ENCODE peak calls at places on chromosomes 2 and 18, in eight cellular contexts. Y is MM.1S; G is K562; S is right cardiac atrium; T is sigmoid colon; O is CD8-positive, alpha-beta memory T cell; H is uterus; D is cardiac muscle cell. P is an unnamed sample. For H3K4me1, the result is how much of the 10 kb centered on the place peaks cover.

GRCh38 chr2:7018261-7018701 is 101.1 kb downstream of the RNF144A start:
- DNase-seq in G (no peak), O (no peak), Y (no peak), S (no peak), H (peak), T (peak), D (no peak), P (no peak)

GRCh38 chr2:172178035-172178434 is 75.3 kb upstream of the DLX2 start:
- DNase-seq in O (no peak), T (no peak), G (no peak), S (no peak), D (no peak), H (no peak), Y (no peak), P (peak)

GRCh38 chr2:86028763-86029381 is 76.8 kb downstream of the POLR1A start:
- DNase-seq in G (no peak), Y (no peak), H (peak), T (peak), S (peak), D (peak), O (no peak), P (no peak)

GRCh38 chr2:70212298-70212948 is 21.6 kb upstream of the C2orf42 start:
- DNase-seq in O (no peak), G (no peak), H (no peak), Y (no peak), T (no peak), D (peak), S (no peak), P (no peak)

GRCh38 chr2:150911766-150912280 is 349.8 kb downstream of the RBM43 start:
- DNase-seq in G (no peak), Y (no peak), D (peak), T (peak), H (peak), S (peak), O (no peak), P (peak)

GRCh38 chr2:43269074-43269572 is 42.7 kb upstream of the ZFP36L2 start:
- DNase-seq in S (peak), Y (no peak), O (no peak), D (peak), H (peak), G (peak), T (peak), P (peak)

GRCh38 chr2:7502306-7502705 is 585.1 kb downstream of the RNF144A start:
- DNase-seq in T (no peak), D (no peak), G (no peak), H (no peak), O (no peak), Y (no peak), S (no peak), P (no peak)

GRCh38 chr2:238290715-238291549 is 2.5 kb upstream of the PER2 start:
- DNase-seq in T (peak), Y (no peak), G (no peak), O (peak), H (no peak), D (no peak), S (no peak), P (no peak)

GRCh38 chr2:9095690-9096089 is 92.2 kb upstream of the MBOAT2 start:
- DNase-seq in O (no peak), Y (no peak), D (peak), T (no peak), G (no peak), S (peak), H (no peak), P (peak)

GRCh38 chr2:160252278-160252887 is 52.3 kb upstream of the ITGB6 start:
- DNase-seq in T (no peak), G (peak), O (no peak), H (no peak), S (no peak), D (peak), Y (no peak), P (no peak)

GRCh38 chr2:171723724-171724683 is 36.7 kb downstream of the DYNC1I2 start:
- DNase-seq in D (peak), O (no peak), Y (no peak), T (no peak), H (no peak), G (peak), S (no peak), P (peak)

GRCh38 chr2:102841107-102841840 is 79.4 kb downstream of the TMEM182 start:
- DNase-seq in O (no peak), D (peak), G (peak), T (peak), S (peak), Y (peak), H (no peak), P (no peak)

GRCh38 chr2:235106874-235107639 is 155.2 kb downstream of the SH3BP4 start:
- DNase-seq in G (peak), D (peak), O (no peak), T (peak), S (peak), H (peak), Y (peak), P (peak)

GRCh38 chr18:23141022-23141999 is 6.0 kb downstream of the CABLES1 start:
- DNase-seq in Y (no peak), O (no peak), H (peak), S (peak), D (no peak), T (no peak), G (no peak), P (no peak)

GRCh38 chr2:63587814-63588384 is 378 bp downstream of the WDPCP start:
- DNase-seq in Y (no peak), T (no peak), O (no peak), D (no peak), G (no peak), H (no peak), S (no peak), P (no peak)

GRCh38 chr18:35028556-35028955 is 12.7 kb upstream of the MAPRE2 start:
- DNase-seq in S (no peak), G (no peak), H (no peak), T (no peak), D (peak), O (no peak), Y (no peak), P (no peak)

GRCh38 chr2:145547620-145548019 is 1027.7 kb upstream of the ZEB2 start:
- DNase-seq in D (no peak), S (no peak), T (no peak), Y (no peak), H (no peak), O (no peak), G (no peak), P (no peak)

GRCh38 chr2:109380502-109381326 is 233.1 kb downstream of the SEPTIN10 start:
- DNase-seq in T (peak), S (no peak), D (no peak), G (no peak), H (peak), Y (no peak), O (peak), P (no peak)

GRCh38 chr2:52423111-52423510 is 1344.5 kb upstream of the CHAC2 start:
- DNase-seq in Y (no peak), T (no peak), D (no peak), O (no peak), S (no peak), H (no peak), G (no peak), P (no peak)

GRCh38 chr2:197339496-197340220 is 29.1 kb upstream of the ANKRD44 start:
- DNase-seq in O (no peak), T (no peak), G (no peak), D (no peak), Y (no peak), H (no peak), S (no peak), P (no peak)

GRCh38 chr2:85438291-85439110 is 20.0 kb downstream of the SH2D6 start:
- DNase-seq in O (no peak), S (peak), D (no peak), H (peak), T (no peak), G (no peak), Y (no peak), P (no peak)

GRCh38 chr18:35619468-35619867 is 37.9 kb downstream of the GALNT1 start:
- DNase-seq in S (peak), T (no peak), G (no peak), D (no peak), H (no peak), Y (no peak), O (no peak), P (no peak)

GRCh38 chr18:79426376-79427300 is 30.9 kb downstream of the NFATC1 start:
- DNase-seq in O (no peak), S (peak), G (no peak), H (no peak), D (no peak), Y (no peak), T (no peak), P (no peak)

GRCh38 chr2:27655155-27655951 is 8.1 kb downstream of the SUPT7L start:
- DNase-seq in H (no peak), S (no peak), Y (no peak), G (no peak), O (no peak), D (peak), T (no peak), P (peak)

GRCh38 chr2:63729362-63729761 is 112.3 kb upstream of the UGP2 start:
- DNase-seq in T (no peak), D (no peak), H (no peak), S (no peak), G (no peak), O (no peak), Y (no peak), P (no peak)

GRCh38 chr18:41484069-41484468 is 471.0 kb upstream of the PIK3C3 start:
- DNase-seq in H (no peak), T (no peak), D (no peak), G (no peak), O (no peak), Y (no peak), S (no peak), P (no peak)

GRCh38 chr2:86044614-86045013 is 61.1 kb downstream of the POLR1A start:
- DNase-seq in S (no peak), O (no peak), H (no peak), T (peak), G (no peak), Y (no peak), D (no peak), P (no peak)

GRCh38 chr2:111236027-111236426 is 115.3 kb downstream of the BCL2L11 start:
- DNase-seq in G (no peak), S (peak), T (no peak), H (no peak), O (no peak), D (no peak), Y (no peak), P (no peak)

GRCh38 chr2:27324720-27325119 is 1.8 kb upstream of the MPV17 start:
- DNase-seq in Y (no peak), S (no peak), D (no peak), T (no peak), G (no peak), O (no peak), H (no peak), P (no peak)

GRCh38 chr2:231627384-231628156 is 34.9 kb downstream of the TEX44 start:
- DNase-seq in T (no peak), D (peak), S (no peak), G (no peak), H (no peak), Y (no peak), O (no peak), P (peak)
- H3K4me3 ChIP-seq in T (no peak), D (no peak), S (no peak), G (no peak), H (no peak), Y (no peak), O (no peak), P (no peak)

GRCh38 chr2:127578411-127578810 is 42.9 kb downstream of the MYO7B start:
- DNase-seq in O (no peak), D (no peak), G (no peak), Y (no peak), H (no peak), T (no peak), S (no peak), P (no peak)
- H3K27ac ChIP-seq in O (no peak), D (no peak), G (no peak), Y (no peak), H (no peak), T (no peak), S (no peak), P (no peak)

DNA sequence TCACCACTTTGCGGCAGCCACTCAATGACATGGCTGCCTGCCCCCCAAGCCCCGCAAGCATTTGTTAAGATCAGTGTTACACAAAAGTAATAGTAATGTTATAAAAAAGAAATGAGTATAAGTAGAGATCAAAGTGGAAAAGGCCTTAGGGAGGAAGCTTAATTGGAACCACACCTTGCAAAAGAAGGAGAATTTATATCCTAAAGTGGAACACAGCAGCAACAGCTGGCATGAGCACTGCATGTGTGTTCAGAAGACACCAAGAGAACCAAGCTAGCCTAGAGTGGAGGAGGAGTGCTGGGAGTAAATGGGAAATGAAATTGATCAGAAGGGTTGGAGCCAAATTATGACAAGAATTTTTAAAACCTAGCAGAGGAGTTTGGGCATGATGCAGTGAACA is 73.1 kb upstream of the STK17B start:
- DNase-seq in H (no peak), O (no peak), D (no peak), S (no peak), G (no peak), Y (no peak), T (no peak), P (no peak)
- H3K4me1 ChIP-seq in H (under half), O (half or more), D (under half), S (under half), G (under half), Y (under half), T (under half), P (half or more)

GRCh38 chr2:3536682-3537632 is 17.6 kb upstream of the ADI1 start:
- DNase-seq in O (no peak), Y (no peak), G (peak), D (peak), T (peak), S (peak), H (peak), P (peak)
- H3K4me3 ChIP-seq in O (no peak), Y (no peak), G (peak), D (no peak), T (peak), S (peak), H (peak), P (peak)

P was measured in SJSA1.